ENCODE peak calls at places on chromosomes 12 and 14, in four cellular contexts. P, B, E and O are unnamed samples.

GRCh38 chr12:52944683-52945388 is 4.1 kb upstream of the KRT18 start:
- DNase-seq in P (no peak), B (no peak), E (no peak), O (no peak)

GRCh38 chr12:115354007-115354452 is 670.1 kb upstream of the TBX3 start:
- DNase-seq in P (no peak), B (peak), E (no peak), O (no peak)

GRCh38 chr14:74512431-74512830 is 18.9 kb downstream of the ISCA2 start:
- DNase-seq in P (no peak), B (no peak), E (no peak), O (no peak)

GRCh38 chr12:27333311-27334009 is 824 bp downstream of the BMAL2 start:
- DNase-seq in P (peak), B (peak), E (no peak), O (no peak)

GRCh38 chr12:131703161-131703560 is 7.7 kb upstream of the SFSWAP start:
- DNase-seq in P (no peak), B (no peak), E (no peak), O (no peak)

GRCh38 chr14:68664225-68664681 is 128.6 kb downstream of the ZFP36L1 start:
- DNase-seq in P (no peak), B (no peak), E (no peak), O (no peak)

GRCh38 chr12:14514946-14515345 is 52.7 kb downstream of the PLBD1 start:
- DNase-seq in P (no peak), B (no peak), E (no peak), O (no peak)

GRCh38 chr12:94134226-94134795 is 14.1 kb upstream of the PLXNC1 start:
- DNase-seq in P (peak), B (peak), E (peak), O (no peak)

GRCh38 chr14:50559990-50560928 is at the start of gene ATL1:
- DNase-seq in P (peak), B (peak), E (peak), O (no peak)

GRCh38 chr14:99633913-99634312 is 11.0 kb upstream of the HHIPL1 start:
- DNase-seq in P (no peak), B (no peak), E (no peak), O (no peak)

GRCh38 chr12:29889737-29890136 is 106.0 kb upstream of the TMTC1 start:
- DNase-seq in P (peak), B (peak), E (no peak), O (no peak)

GRCh38 chr14:92447416-92448197 is 66.0 kb upstream of the RIN3 start:
- DNase-seq in P (no peak), B (no peak), E (no peak), O (no peak)

GRCh38 chr14:75417674-75418073 is 10.1 kb upstream of the JDP2 start:
- DNase-seq in P (no peak), B (no peak), E (no peak), O (no peak)

GRCh38 chr14:97824218-97824617 is 1027.0 kb downstream of the VRK1 start:
- DNase-seq in P (no peak), B (no peak), E (no peak), O (no peak)

GRCh38 chr12:111446044-111446581 is 40.4 kb downstream of the SH2B3 start:
- DNase-seq in P (no peak), B (peak), E (no peak), O (no peak)

GRCh38 chr12:65968889-65969509 is 144.7 kb downstream of the HMGA2 start:
- DNase-seq in P (no peak), B (no peak), E (no peak), O (no peak)

GRCh38 chr14:60553855-60554254 is 44.9 kb downstream of the SIX6 start:
- DNase-seq in P (no peak), B (no peak), E (no peak), O (no peak)

GRCh38 chr14:64502476-64503183 is 1.0 kb downstream of the ZBTB25 start:
- DNase-seq in P (no peak), B (peak), E (no peak), O (no peak)

GRCh38 chr12:34398706-34399630 is 376.7 kb downstream of the ALG10 start:
- DNase-seq in P (no peak), B (no peak), E (no peak), O (no peak)

GRCh38 chr14:35384386-35385041 is 20.0 kb downstream of the NFKBIA start:
- DNase-seq in P (no peak), B (peak), E (no peak), O (no peak)

GRCh38 chr12:1590083-1590979 is 4.0 kb downstream of the FBXL14 start:
- DNase-seq in P (no peak), B (no peak), E (no peak), O (no peak)

GRCh38 chr12:76890407-76891143 is 11.8 kb upstream of the CSRP2 start:
- DNase-seq in P (peak), B (peak), E (no peak), O (no peak)

GRCh38 chr12:104190641-104191176 is 24.9 kb upstream of the TXNRD1 start:
- DNase-seq in P (no peak), B (no peak), E (no peak), O (no peak)

GRCh38 chr12:54017027-54017788 is 8.4 kb downstream of the HOXC8 start:
- DNase-seq in P (peak), B (peak), E (peak), O (no peak)

GRCh38 chr12:28631831-28632230 is 441.6 kb downstream of the CCDC91 start:
- DNase-seq in P (no peak), B (no peak), E (no peak), O (no peak)

GRCh38 chr12:72723732-72724131 is 451.6 kb downstream of the TRHDE start:
- DNase-seq in P (no peak), B (peak), E (no peak), O (no peak)

GRCh38 chr12:114681149-114681849 is 2.7 kb downstream of the TBX3 start:
- DNase-seq in P (no peak), B (no peak), E (no peak), O (no peak)